ENCODE peak calls at places on chromosomes 4 and X, in six cellular contexts. Z is right lobe of liver, K is prostate gland, H is upper lobe of left lung, B is ovary, Q is transverse colon. R is an unnamed sample. For H3K27me3, the result is how much of the 10 kb centered on the place peaks cover.

GRCh38 chr4:168550071-168550766 is 53.4 kb downstream of the PALLD start:
- DNase-seq in B (no peak), Q (no peak), Z (no peak), H (no peak), K (no peak), R (no peak)

GRCh38 chr4:100175853-100176252 is 14.4 kb downstream of the DDIT4L start:
- DNase-seq in Z (no peak), Q (no peak), K (no peak), B (no peak), H (no peak), R (no peak)

GRCh38 chrX:25300994-25301393 is 285.2 kb upstream of the ARX start:
- DNase-seq in Q (no peak), H (no peak), B (no peak), K (no peak), Z (no peak), R (no peak)

GRCh38 chr4:64682481-64682880 is 273.2 kb upstream of the TECRL start:
- DNase-seq in Z (no peak), Q (no peak), K (no peak), B (no peak), H (no peak), R (no peak)

GRCh38 chr4:84258905-84259830 is 239.9 kb downstream of the NKX6-1 start:
- DNase-seq in Q (no peak), H (no peak), K (no peak), B (no peak), Z (no peak), R (no peak)

GRCh38 chr4:122003335-122003734 is 51.5 kb upstream of the TRPC3 start:
- DNase-seq in B (no peak), Z (no peak), H (no peak), K (peak), Q (peak), R (peak)

GRCh38 chrX:134734343-134735001 is 76.2 kb upstream of the PLAC1 start:
- DNase-seq in Q (no peak), H (no peak), K (no peak), B (peak), Z (no peak), R (peak)

GRCh38 chr4:145216532-145216931 is 36.1 kb upstream of the OTUD4 start:
- DNase-seq in B (no peak), K (no peak), Z (no peak), Q (no peak), H (no peak), R (no peak)

GRCh38 chr4:24794111-24794860 is 1.1 kb upstream of the SOD3 start:
- DNase-seq in H (no peak), Z (no peak), B (no peak), Q (peak), K (no peak), R (peak)

GRCh38 chrX:78643106-78643505 is 16.0 kb downstream of the RTL3 start:
- DNase-seq in B (no peak), K (no peak), Q (no peak), Z (no peak), H (no peak), R (no peak)

GRCh38 chr4:189436207-189436606 is 504.5 kb upstream of the FRG1 start:
- DNase-seq in Z (no peak), B (no peak), H (no peak), Q (no peak), K (no peak), R (no peak)

GRCh38 chrX:44922980-44923379 is 50.0 kb downstream of the KDM6A start:
- DNase-seq in Z (no peak), K (no peak), Q (no peak), H (no peak), B (no peak), R (no peak)

GRCh38 chrX:104318330-104319009 is 63.7 kb upstream of the ESX1 start:
- DNase-seq in B (no peak), K (peak), H (no peak), Q (peak), Z (no peak), R (no peak)

GRCh38 chrX:141415889-141416288 is 168.6 kb downstream of the SPANXA1 start:
- DNase-seq in B (no peak), K (no peak), H (no peak), Q (no peak), Z (no peak), R (no peak)

GRCh38 chr4:42655921-42656735 is 777 bp downstream of the ATP8A1 start:
- DNase-seq in B (peak), Q (peak), H (peak), K (peak), Z (peak), R (peak)

GRCh38 chrX:18252644-18253359 is 32.1 kb upstream of the BEND2 start:
- DNase-seq in K (no peak), Z (no peak), B (no peak), Q (no peak), H (no peak), R (no peak)

GRCh38 chr4:145069361-145069760 is 28.6 kb downstream of the ANAPC10 start:
- DNase-seq in B (no peak), K (no peak), Z (no peak), H (no peak), Q (no peak), R (no peak)

GRCh38 chrX:134933248-134933647 is 57.5 kb upstream of the SMIM10 start:
- DNase-seq in K (no peak), H (no peak), B (no peak), Z (no peak), Q (no peak), R (no peak)

GRCh38 chr4:17561195-17561909 is 15.6 kb upstream of the LAP3 start:
- DNase-seq in Q (no peak), K (no peak), Z (no peak), H (no peak), B (no peak), R (no peak)

GRCh38 chr4:45629717-45630116 is 494.1 kb downstream of the GABRG1 start:
- DNase-seq in K (no peak), Q (no peak), Z (no peak), H (no peak), B (no peak), R (no peak)

GRCh38 chr4:152663203-152664066 is 16.4 kb downstream of the TMEM154 start:
- DNase-seq in Q (no peak), B (no peak), K (no peak), H (no peak), Z (no peak), R (no peak)

GRCh38 chr4:3780347-3781171 is 14.4 kb downstream of the ADRA2C start:
- DNase-seq in B (no peak), Q (no peak), H (no peak), K (no peak), Z (no peak), R (no peak)

GRCh38 chrX:131626681-131627296 is 82.9 kb downstream of the OR13H1 start:
- DNase-seq in H (no peak), B (no peak), Q (no peak), K (no peak), Z (no peak), R (no peak)

GRCh38 chr4:84503495-84504437 is 4.7 kb upstream of the NKX6-1 start:
- DNase-seq in Q (no peak), K (peak), Z (no peak), B (no peak), H (no peak), R (no peak)

GRCh38 chr4:168153596-168154440 is 61.5 kb downstream of the ANXA10 start:
- DNase-seq in K (peak), H (peak), Q (peak), B (peak), Z (peak), R (peak)

GRCh38 chr4:140186651-140187315 is 32.8 kb upstream of the MAML3 start:
- DNase-seq in H (no peak), Q (peak), B (peak), Z (no peak), K (peak), R (no peak)

GRCh38 chrX:16722481-16722880 is 3.1 kb downstream of the SYAP1 start:
- DNase-seq in Z (no peak), B (no peak), K (no peak), Q (no peak), H (no peak), R (no peak)

GRCh38 chr4:143700420-143701352 is at the start of gene FREM3:
- DNase-seq in B (no peak), H (peak), Z (peak), K (no peak), Q (no peak), R (no peak)

GRCh38 chr4:165784672-165785071 is 88.4 kb upstream of the TLL1 start:
- DNase-seq in H (no peak), K (no peak), B (no peak), Z (no peak), Q (no peak), R (peak)

GRCh38 chr4:139770361-139770760 is 104.7 kb downstream of the MGST2 start:
- DNase-seq in H (no peak), K (no peak), Z (no peak), B (no peak), Q (no peak), R (peak)

GRCh38 chr4:21688596-21689265 is 259.8 kb downstream of the KCNIP4 start:
- DNase-seq in B (no peak), K (no peak), H (no peak), Q (no peak), Z (no peak), R (no peak)

GRCh38 chr4:177131736-177132135 is 177.9 kb upstream of the NEIL3 start:
- DNase-seq in B (no peak), Z (no peak), Q (no peak), H (no peak), K (no peak), R (no peak)

GRCh38 chr4:86178216-86178615 is 181.6 kb downstream of the MAPK10 start:
- DNase-seq in Q (no peak), H (no peak), B (no peak), K (no peak), Z (no peak), R (no peak)

GRCh38 chrX:115690554-115691216 is 129.7 kb downstream of the PLS3 start:
- DNase-seq in Q (peak), Z (no peak), B (peak), H (no peak), K (peak), R (peak)

GRCh38 chr4:68466751-68467150 is 19.5 kb downstream of the TMPRSS11E start:
- DNase-seq in K (no peak), Z (no peak), H (no peak), B (no peak), Q (no peak), R (no peak)

GRCh38 chr4:152577708-152578421 is 42.0 kb upstream of the FBXW7 start:
- DNase-seq in K (no peak), H (no peak), B (no peak), Q (no peak), Z (no peak), R (no peak)

GRCh38 chr4:40058121-40058520 is 1.5 kb downstream of the N4BP2 start:
- DNase-seq in Z (no peak), K (no peak), B (no peak), H (no peak), Q (no peak), R (no peak)

GRCh38 chr4:40057540-40058091 is 966 bp downstream of the N4BP2 start:
- DNase-seq in B (peak), Z (peak), Q (peak), H (no peak), K (peak), R (peak)

GRCh38 chr4:40059362-40059761 is 2.7 kb downstream of the N4BP2 start:
- DNase-seq in B (no peak), Z (no peak), K (no peak), Q (no peak), H (no peak), R (no peak)

GRCh38 chr4:40056722-40057539 is at the start of gene N4BP2:
- DNase-seq in Z (peak), Q (peak), B (peak), K (peak), H (peak), R (peak)

GRCh38 chr4:40058854-40059253 is 2.2 kb downstream of the N4BP2 start:
- DNase-seq in B (no peak), Z (no peak), Q (no peak), H (no peak), K (no peak), R (peak)
- H3K4me3 ChIP-seq in B (no peak), Z (no peak), Q (no peak), H (peak), K (no peak), R (no peak)

DNA sequence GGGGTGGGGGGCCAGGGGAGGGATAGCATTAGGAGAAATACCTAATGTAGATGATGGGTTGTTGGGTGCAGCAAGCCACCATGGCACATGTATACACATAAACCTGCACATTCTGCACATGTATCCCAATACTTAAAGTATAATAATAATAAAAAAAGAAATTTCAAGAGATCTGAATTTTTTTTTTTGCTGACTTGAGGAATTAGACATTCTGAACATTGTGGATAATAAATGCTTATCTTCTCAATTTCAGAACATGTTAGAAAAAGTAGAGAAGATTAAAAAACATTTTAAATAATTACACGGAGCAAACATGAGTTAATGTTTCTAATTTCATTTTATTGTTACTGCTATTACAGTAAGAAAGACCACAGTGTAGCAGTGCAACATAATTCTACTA is 230.4 kb downstream of the DTHD1 start:
- DNase-seq in Q (no peak), K (no peak), Z (no peak), B (no peak), H (no peak), R (no peak)
- TF ChIP-seq POLR2A in Q (no peak), K (no peak), Z (no peak), B (no peak), H (no peak), R (no peak)

GRCh38 chr4:81875962-81876650 is 404.4 kb upstream of the RASGEF1B start:
- DNase-seq in B (no peak), K (no peak), H (no peak), Z (no peak), Q (no peak), R (no peak)
- H3K27me3 ChIP-seq in B (under half), K (under half), H (under half), Z (under half), Q (under half), R (under half)

GRCh38 chr4:6641971-6642320 is 1.5 kb downstream of the MRFAP1 start:
- DNase-seq in B (no peak), Z (no peak), H (no peak), K (no peak), Q (no peak), R (no peak)
- H3K4me3 ChIP-seq in B (peak), Z (peak), H (peak), K (peak), Q (peak), R (peak)

GRCh38 chrX:68894513-68895338 is 65.9 kb downstream of the EFNB1 start:
- DNase-seq in B (peak), K (peak), H (peak), Z (no peak), Q (peak), R (peak)
- TF ChIP-seq POLR2A in B (no peak), K (no peak), H (no peak), Z (no peak), Q (peak), R (no peak)

GRCh38 chr4:95547708-95548471 is 883 bp downstream of the UNC5C start:
- DNase-seq in K (peak), H (peak), Z (peak), Q (peak), B (peak), R (peak)

GRCh38 chr4:95546866-95547707 is 1.7 kb downstream of the UNC5C start:
- DNase-seq in Q (no peak), Z (no peak), B (no peak), K (no peak), H (no peak), R (peak)

GRCh38 chr4:95550566-95550965 is 1.8 kb upstream of the UNC5C start:
- DNase-seq in H (no peak), Q (no peak), B (no peak), K (no peak), Z (no peak), R (no peak)

GRCh38 chr4:95549246-95550138 is 719 bp upstream of the UNC5C start:
- DNase-seq in K (peak), Q (peak), H (peak), B (peak), Z (peak), R (peak)

GRCh38 chr4:95548738-95549245 is at the start of gene UNC5C:
- DNase-seq in K (peak), Q (peak), B (peak), H (peak), Z (peak), R (peak)
- H3K27me3 ChIP-seq in K (under half), Q (under half), B (under half), H (under half), Z (under half), R (under half)

GRCh38 chr4:78556655-78557054 is 5.1 kb downstream of the ANXA3 start:
- DNase-seq in Q (no peak), K (no peak), B (no peak), Z (no peak), H (no peak), R (no peak)

GRCh38 chr4:78552398-78553396 is 1.1 kb downstream of the ANXA3 start:
- DNase-seq in Q (no peak), H (no peak), Z (no peak), K (peak), B (no peak), R (no peak)

GRCh38 chr4:78553526-78554060 is 2.0 kb downstream of the ANXA3 start:
- DNase-seq in Z (no peak), H (no peak), Q (no peak), B (no peak), K (no peak), R (no peak)

GRCh38 chr4:78551420-78552351 is at the start of gene ANXA3:
- DNase-seq in K (peak), Z (peak), H (peak), Q (peak), B (no peak), R (no peak)
- H3K4me3 ChIP-seq in K (peak), Z (peak), H (peak), Q (peak), B (peak), R (peak)

DNA sequence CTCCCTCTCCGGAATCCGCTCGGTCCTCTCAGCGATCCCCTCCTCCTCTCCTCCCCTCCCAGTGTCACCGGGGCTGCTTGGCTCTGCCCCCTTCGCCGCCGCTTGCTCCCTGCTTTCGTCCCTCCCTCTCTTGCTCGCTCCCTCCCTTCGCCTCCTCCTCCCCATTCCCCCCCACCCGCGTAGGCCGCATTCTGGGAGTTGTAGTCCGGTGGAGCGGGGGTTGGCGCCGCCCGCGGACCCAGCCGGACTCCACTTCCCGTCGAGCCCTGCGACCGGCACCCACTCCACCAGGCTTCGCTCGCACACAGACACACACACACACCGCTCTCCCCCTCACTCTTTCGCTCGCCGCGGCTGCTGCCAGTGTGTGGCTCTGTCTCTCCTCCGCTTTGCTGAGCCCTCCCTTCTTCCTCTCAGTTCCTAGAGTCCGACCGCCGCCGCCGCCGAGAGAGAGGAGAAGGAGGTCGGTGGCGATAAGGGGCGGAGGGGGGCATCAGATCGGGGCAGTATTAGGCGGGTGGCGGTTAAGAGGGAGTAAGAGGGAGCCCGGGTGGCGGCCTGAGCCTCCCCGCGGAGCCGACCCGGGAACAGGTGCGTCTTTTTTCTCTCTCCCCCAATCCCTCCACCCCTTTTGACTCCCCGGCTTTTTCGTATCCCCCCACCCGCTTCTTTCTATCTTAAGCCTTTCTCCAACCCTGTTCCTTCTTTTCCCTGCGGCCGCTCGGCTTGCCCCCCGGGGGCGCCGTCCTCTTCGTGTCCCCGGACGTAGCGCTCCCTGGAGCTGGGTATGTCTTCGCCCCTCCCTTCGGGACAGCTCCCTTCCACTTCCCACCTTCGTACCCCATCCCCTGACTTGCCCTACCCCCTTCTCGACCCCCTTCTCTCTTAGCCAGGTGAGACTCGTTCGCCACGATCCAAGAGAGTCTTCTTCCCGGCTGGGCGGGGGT is at the start of gene BCORL1:
- DNase-seq in Z (peak), Q (peak), H (peak), K (peak), B (peak), R (peak)
- TF ChIP-seq POLR2A in Z (peak), Q (peak), H (no peak), K (peak), B (peak), R (peak)

R was measured in testis.